ENCODE peak calls at places on chromosomes 7 and 10, in four cellular contexts. B, W, A and P are unnamed samples.

GRCh38 chr7:104192434-104192833 is 15.4 kb downstream of the ORC5 start:
- DNase-seq in B (no peak), W (no peak), A (no peak), P (no peak)

GRCh38 chr10:21261705-21262285 is 263.7 kb downstream of the SKIDA1 start:
- DNase-seq in B (no peak), W (peak; percentile 22), A (no peak), P (no peak)

GRCh38 chr10:63738410-63738809 is 217.2 kb downstream of the REEP3 start:
- DNase-seq in B (no peak), W (no peak), A (peak; percentile 42), P (peak; percentile 79)

GRCh38 chr7:511476-512145 is 8.0 kb downstream of the PDGFA start:
- DNase-seq in B (no peak), W (no peak), A (no peak), P (no peak)

GRCh38 chr7:94510582-94511456 is 1.2 kb downstream of the CASD1 start:
- DNase-seq in B (peak; percentile 48), W (peak; percentile 65), A (peak; percentile 56), P (peak; percentile 62)

GRCh38 chr7:107078517-107078966 is 34.0 kb downstream of the PRKAR2B start:
- DNase-seq in B (no peak), W (peak; percentile 47), A (peak; percentile 83), P (peak; percentile 7)

GRCh38 chr10:91944880-91945630 is 21.5 kb downstream of the BTAF1 start:
- DNase-seq in B (no peak), W (no peak), A (peak; percentile 73), P (peak; percentile 74)

GRCh38 chr10:21315321-21316220 is 209.9 kb downstream of the SKIDA1 start:
- DNase-seq in B (peak; percentile 76), W (peak; percentile 85), A (no peak), P (peak; percentile 82)

GRCh38 chr10:60623627-60624026 is 154.7 kb upstream of the CDK1 start:
- DNase-seq in B (no peak), W (no peak), A (no peak), P (no peak)

GRCh38 chr10:126468467-126468866 is 80.2 kb upstream of the ADAM12 start:
- DNase-seq in B (no peak), W (no peak), A (no peak), P (no peak)

GRCh38 chr10:70432561-70433263 is 8.8 kb downstream of the NODAL start:
- DNase-seq in B (no peak), W (no peak), A (no peak), P (no peak)

GRCh38 chr10:45515630-45516029 is 141.6 kb downstream of the ALOX5 start:
- DNase-seq in B (peak; percentile 11), W (peak; percentile 55), A (no peak), P (no peak)

GRCh38 chr10:34612938-34613337 is 202.2 kb downstream of the PARD3 start:
- DNase-seq in B (no peak), W (no peak), A (no peak), P (no peak)

GRCh38 chr7:67100956-67101361 is 104.3 kb downstream of the TYW1 start:
- DNase-seq in B (peak; percentile 60), W (peak; percentile 7), A (no peak), P (no peak)

GRCh38 chr7:144738708-144739314 is 97.0 kb downstream of the TPK1 start:
- DNase-seq in B (peak; percentile 45), W (peak; percentile 38), A (peak; percentile 52), P (peak; percentile 50)

GRCh38 chr10:26837139-26837538 is 23.6 kb downstream of the ABI1 start:
- DNase-seq in B (no peak), W (no peak), A (no peak), P (no peak)

GRCh38 chr10:79434816-79435215 is 10.6 kb downstream of the ZCCHC24 start:
- DNase-seq in B (no peak), W (no peak), A (peak; percentile 94), P (peak; percentile 86)

GRCh38 chr7:38932509-38933168 is 23.6 kb upstream of the VPS41 start:
- DNase-seq in B (peak; percentile 88), W (peak; percentile 82), A (peak; percentile 63), P (peak; percentile 64)

GRCh38 chr10:1536341-1536740 is 201.0 kb downstream of the ADARB2 start:
- DNase-seq in B (no peak), W (no peak), A (no peak), P (no peak)

GRCh38 chr7:31204066-31204465 is 136.5 kb downstream of the NEUROD6 start:
- DNase-seq in B (no peak), W (no peak), A (no peak), P (no peak)

GRCh38 chr7:117505238-117505637 is 25.4 kb downstream of the CFTR start:
- DNase-seq in B (peak; percentile 36), W (no peak), A (no peak), P (no peak)

GRCh38 chr7:133064082-133064825 is 17.6 kb downstream of the CHCHD3 start:
- DNase-seq in B (no peak), W (no peak), A (no peak), P (no peak)

GRCh38 chr10:104122273-104123107 is 519 bp downstream of the SFR1 start:
- DNase-seq in B (peak; percentile 67), W (no peak), A (no peak), P (peak; percentile 60)

GRCh38 chr7:101094791-101095375 is 9.6 kb downstream of the TRIM56 start:
- DNase-seq in B (peak; percentile 87), W (peak; percentile 69), A (peak; percentile 72), P (peak; percentile 74)

GRCh38 chr7:147978651-147979050 is 611.9 kb upstream of the C7orf33 start:
- DNase-seq in B (no peak), W (no peak), A (no peak), P (no peak)

GRCh38 chr10:133465950-133466474 is 12.3 kb downstream of the SCART1 start:
- DNase-seq in B (no peak), W (no peak), A (no peak), P (no peak)

GRCh38 chr10:132539431-132539839 is 1.8 kb downstream of the INPP5A start:
- DNase-seq in B (no peak), W (no peak), A (no peak), P (peak; percentile 56)

DNA sequence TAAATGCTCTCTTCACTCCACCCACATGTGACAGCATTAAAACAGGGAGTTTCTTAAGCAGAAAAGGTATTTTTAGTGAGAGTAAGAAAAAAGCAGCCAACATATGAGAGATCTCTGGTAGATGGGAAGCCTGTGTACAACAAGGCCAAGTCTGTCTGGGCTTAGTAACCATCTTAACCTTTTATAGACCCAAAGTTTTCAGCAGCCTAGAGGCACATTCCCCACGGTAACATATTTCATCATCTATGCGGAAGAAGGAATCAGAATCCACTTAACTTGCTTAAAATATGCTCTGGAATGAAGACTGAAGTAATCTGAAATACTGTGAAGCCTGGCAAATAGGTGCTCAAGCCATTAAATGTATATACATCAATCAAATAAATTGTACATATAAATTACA is 127.8 kb downstream of the RAPGEF5 start:
- DNase-seq in B (no peak), W (no peak), A (no peak), P (peak; percentile 3)
- H3F3A ChIP-seq in B (no peaks in the 10 kb centered on the region), W (no peaks in the 10 kb centered on the region), A (no peaks in the 10 kb centered on the region), P (no peaks in the 10 kb centered on the region)

DNA sequence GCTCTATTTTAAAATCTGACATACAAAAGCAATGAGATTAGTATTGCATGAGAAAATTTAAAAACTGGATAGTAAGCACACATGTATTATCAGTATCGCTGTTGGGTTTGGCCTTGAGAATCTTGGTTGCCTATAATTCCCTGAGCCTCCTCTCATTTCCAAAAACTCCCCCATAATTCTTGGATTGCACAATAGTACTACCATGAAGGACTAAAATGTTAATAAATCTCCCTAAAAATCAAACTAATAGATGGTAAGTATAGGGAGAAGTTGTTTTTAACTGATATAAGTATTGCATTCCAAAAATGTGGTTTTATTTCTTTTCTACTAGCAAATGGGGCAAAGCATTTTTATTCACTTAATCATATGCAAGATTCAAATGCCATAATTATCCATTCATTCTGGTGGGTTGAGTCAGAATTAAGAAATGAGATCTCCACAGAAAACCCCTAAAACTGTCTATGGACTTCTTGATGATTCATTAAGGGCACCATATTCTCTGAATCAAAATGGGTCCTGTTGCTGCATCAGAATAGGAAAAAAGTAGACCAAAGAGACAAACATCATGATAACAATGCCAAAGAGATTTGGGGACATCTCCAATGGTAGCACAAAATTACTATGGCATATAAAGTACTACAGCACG is 10.3 kb upstream of the VIM start:
- DNase-seq in B (no peak), W (no peak), A (no peak), P (peak; percentile 94)
- H3F3A ChIP-seq in B (no peaks in the 10 kb centered on the region), W (peaks cover 3% of the 10 kb centered on the region), A (peaks cover 9% of the 10 kb centered on the region), P (peaks cover 66% of the 10 kb centered on the region)

GRCh38 chr10:87956055-87956454 is 92.6 kb downstream of the PTEN start:
- DNase-seq in B (no peak), W (no peak), A (no peak), P (no peak)
- H3F3A ChIP-seq in B (no peaks in the 10 kb centered on the region), W (no peaks in the 10 kb centered on the region), A (no peaks in the 10 kb centered on the region), P (peaks cover 35% of the 10 kb centered on the region)

GRCh38 chr10:75187961-75188426 is 22.6 kb upstream of the VDAC2 start:
- DNase-seq in B (peak; percentile 87), W (peak; percentile 63), A (peak; percentile 99), P (peak; percentile 77)
- H3F3A ChIP-seq in B (no peaks in the 10 kb centered on the region), W (no peaks in the 10 kb centered on the region), A (peaks cover 8% of the 10 kb centered on the region), P (peaks cover 20% of the 10 kb centered on the region)